ENCODE peak calls at places on chromosomes 6 and 20, in six cellular contexts. One of them, this sample, is unnamed.
A peak's percentile ranks its signal among the peaks of the same experiment; 100 is the strongest.

GRCh38 chr20:46816916-46817638 is 77.6 kb upstream of the EYA2 start:
- DNase-seq in CD4-positive, alpha-beta T cell: no peak
- DNase-seq in A172: no peak
- DNase-seq in effector CD4-positive, alpha-beta T cell: no peak
- DNase-seq in cardiac septum: no peak
- DNase-seq in cardiac muscle cell: no peak
- DNase-seq in this sample: no peak

GRCh38 chr20:38179846-38180245 is 14.8 kb upstream of the TGM2 start:
- DNase-seq in CD4-positive, alpha-beta T cell: no peak
- DNase-seq in A172: no peak
- DNase-seq in effector CD4-positive, alpha-beta T cell: no peak
- DNase-seq in cardiac septum: no peak
- DNase-seq in cardiac muscle cell: no peak
- DNase-seq in this sample: no peak

GRCh38 chr6:156427345-156427744 is 349.8 kb upstream of the ARID1B start:
- DNase-seq in CD4-positive, alpha-beta T cell: no peak
- DNase-seq in A172: peak; percentile 95
- DNase-seq in effector CD4-positive, alpha-beta T cell: no peak
- DNase-seq in cardiac septum: no peak
- DNase-seq in cardiac muscle cell: peak; percentile 78
- DNase-seq in this sample: no peak

GRCh38 chr6:167532410-167533294 is 207.8 kb downstream of the TTLL2 start:
- DNase-seq in CD4-positive, alpha-beta T cell: no peak
- DNase-seq in A172: no peak
- DNase-seq in effector CD4-positive, alpha-beta T cell: no peak
- DNase-seq in cardiac septum: no peak
- DNase-seq in cardiac muscle cell: no peak
- DNase-seq in this sample: no peak

GRCh38 chr6:47335456-47335855 is 25.8 kb upstream of the TNFRSF21 start:
- DNase-seq in CD4-positive, alpha-beta T cell: no peak
- DNase-seq in A172: no peak
- DNase-seq in effector CD4-positive, alpha-beta T cell: no peak
- DNase-seq in cardiac septum: no peak
- DNase-seq in cardiac muscle cell: no peak
- DNase-seq in this sample: no peak

GRCh38 chr20:46308258-46309157 is at the start of gene CDH22:
- DNase-seq in CD4-positive, alpha-beta T cell: peak; percentile 16
- DNase-seq in A172: peak; percentile 30
- DNase-seq in effector CD4-positive, alpha-beta T cell: peak; percentile 6
- DNase-seq in cardiac septum: no peak
- DNase-seq in cardiac muscle cell: peak; percentile 52
- DNase-seq in this sample: peak; percentile 30

GRCh38 chr20:52313335-52313963 is 121.9 kb upstream of the ZFP64 start:
- DNase-seq in CD4-positive, alpha-beta T cell: no peak
- DNase-seq in A172: peak; percentile 53
- DNase-seq in effector CD4-positive, alpha-beta T cell: no peak
- DNase-seq in cardiac septum: no peak
- DNase-seq in cardiac muscle cell: peak; percentile 68
- DNase-seq in this sample: no peak

GRCh38 chr6:169489642-169490408 is 212.0 kb downstream of the WDR27 start:
- DNase-seq in CD4-positive, alpha-beta T cell: no peak
- DNase-seq in A172: no peak
- DNase-seq in effector CD4-positive, alpha-beta T cell: no peak
- DNase-seq in cardiac septum: no peak
- DNase-seq in cardiac muscle cell: no peak
- DNase-seq in this sample: no peak

GRCh38 chr6:13183446-13184088 is 144.8 kb downstream of the TBC1D7 start:
- DNase-seq in CD4-positive, alpha-beta T cell: no peak
- DNase-seq in A172: no peak
- DNase-seq in effector CD4-positive, alpha-beta T cell: no peak
- DNase-seq in cardiac septum: no peak
- DNase-seq in cardiac muscle cell: no peak
- DNase-seq in this sample: no peak

GRCh38 chr6:169884158-169884557 is 132.7 kb downstream of the ERMARD start:
- DNase-seq in CD4-positive, alpha-beta T cell: no peak
- DNase-seq in A172: no peak
- DNase-seq in effector CD4-positive, alpha-beta T cell: no peak
- DNase-seq in cardiac septum: peak; percentile 6
- DNase-seq in cardiac muscle cell: no peak
- DNase-seq in this sample: no peak

GRCh38 chr6:122799916-122800701 is 11.1 kb downstream of the SMPDL3A start:
- DNase-seq in CD4-positive, alpha-beta T cell: no peak
- DNase-seq in A172: peak; percentile 41
- DNase-seq in effector CD4-positive, alpha-beta T cell: no peak
- DNase-seq in cardiac septum: no peak
- DNase-seq in cardiac muscle cell: no peak
- DNase-seq in this sample: no peak

GRCh38 chr6:39426057-39426592 is 103.6 kb upstream of the KCNK16 start:
- DNase-seq in CD4-positive, alpha-beta T cell: no peak
- DNase-seq in A172: peak; percentile 90
- DNase-seq in effector CD4-positive, alpha-beta T cell: no peak
- DNase-seq in cardiac septum: no peak
- DNase-seq in cardiac muscle cell: peak; percentile 91
- DNase-seq in this sample: no peak

GRCh38 chr6:35451354-35452185 is 568 bp upstream of the FANCE start:
- DNase-seq in CD4-positive, alpha-beta T cell: no peak
- DNase-seq in A172: no peak
- DNase-seq in effector CD4-positive, alpha-beta T cell: no peak
- DNase-seq in cardiac septum: no peak
- DNase-seq in cardiac muscle cell: no peak
- DNase-seq in this sample: no peak

GRCh38 chr6:11711994-11712698 is 66.5 kb downstream of the ADTRP start:
- DNase-seq in CD4-positive, alpha-beta T cell: no peak
- DNase-seq in A172: no peak
- DNase-seq in effector CD4-positive, alpha-beta T cell: no peak
- DNase-seq in cardiac septum: no peak
- DNase-seq in cardiac muscle cell: no peak
- DNase-seq in this sample: no peak

GRCh38 chr6:138654715-138655634 is 118.6 kb upstream of the CCDC28A start:
- DNase-seq in CD4-positive, alpha-beta T cell: no peak
- DNase-seq in A172: peak; percentile 29
- DNase-seq in effector CD4-positive, alpha-beta T cell: no peak
- DNase-seq in cardiac septum: no peak
- DNase-seq in cardiac muscle cell: peak; percentile 47
- DNase-seq in this sample: no peak

GRCh38 chr6:61640463-61640862 is 645.6 kb downstream of the KHDRBS2 start:
- DNase-seq in CD4-positive, alpha-beta T cell: no peak
- DNase-seq in A172: no peak
- DNase-seq in effector CD4-positive, alpha-beta T cell: no peak
- DNase-seq in cardiac septum: no peak
- DNase-seq in cardiac muscle cell: no peak
- DNase-seq in this sample: no peak

GRCh38 chr6:158648682-158649131 is 1.1 kb upstream of the SYTL3 start:
- DNase-seq in CD4-positive, alpha-beta T cell: no peak
- DNase-seq in A172: peak; percentile 85
- DNase-seq in effector CD4-positive, alpha-beta T cell: no peak
- DNase-seq in cardiac septum: no peak
- DNase-seq in cardiac muscle cell: peak; percentile 93
- DNase-seq in this sample: no peak

GRCh38 chr20:3314391-3314790 is 75.4 kb upstream of the SLC4A11 start:
- DNase-seq in CD4-positive, alpha-beta T cell: no peak
- DNase-seq in A172: no peak
- DNase-seq in effector CD4-positive, alpha-beta T cell: no peak
- DNase-seq in cardiac septum: no peak
- DNase-seq in cardiac muscle cell: peak; percentile 10
- DNase-seq in this sample: no peak

GRCh38 chr6:125722886-125723285 is 26.5 kb upstream of the HEY2 start:
- DNase-seq in CD4-positive, alpha-beta T cell: no peak
- DNase-seq in A172: no peak
- DNase-seq in effector CD4-positive, alpha-beta T cell: no peak
- DNase-seq in cardiac septum: no peak
- DNase-seq in cardiac muscle cell: no peak
- DNase-seq in this sample: no peak

GRCh38 chr6:31057426-31058003 is 47.2 kb downstream of the MUC22 start:
- DNase-seq in CD4-positive, alpha-beta T cell: no peak
- DNase-seq in A172: peak; percentile 57
- DNase-seq in effector CD4-positive, alpha-beta T cell: no peak
- DNase-seq in cardiac septum: no peak
- DNase-seq in cardiac muscle cell: peak; percentile 20
- DNase-seq in this sample: no peak

GRCh38 chr6:12266571-12266970 is 23.6 kb upstream of the EDN1 start:
- DNase-seq in CD4-positive, alpha-beta T cell: no peak
- DNase-seq in A172: peak; percentile 53
- DNase-seq in effector CD4-positive, alpha-beta T cell: no peak
- DNase-seq in cardiac septum: no peak
- DNase-seq in cardiac muscle cell: peak; percentile 70
- DNase-seq in this sample: no peak

GRCh38 chr6:143734641-143735063 is 56.9 kb downstream of the PHACTR2 start:
- DNase-seq in CD4-positive, alpha-beta T cell: no peak
- DNase-seq in A172: no peak
- DNase-seq in effector CD4-positive, alpha-beta T cell: no peak
- DNase-seq in cardiac septum: no peak
- DNase-seq in cardiac muscle cell: no peak
- DNase-seq in this sample: no peak

GRCh38 chr20:51636123-51636522 is 93.6 kb upstream of the NFATC2 start:
- DNase-seq in CD4-positive, alpha-beta T cell: no peak
- DNase-seq in A172: no peak
- DNase-seq in effector CD4-positive, alpha-beta T cell: no peak
- DNase-seq in cardiac septum: no peak
- DNase-seq in cardiac muscle cell: no peak
- DNase-seq in this sample: no peak

GRCh38 chr20:51563597-51564332 is 21.2 kb upstream of the NFATC2 start:
- DNase-seq in CD4-positive, alpha-beta T cell: no peak
- DNase-seq in A172: peak; percentile 91
- DNase-seq in effector CD4-positive, alpha-beta T cell: no peak
- DNase-seq in cardiac septum: peak; percentile 76
- DNase-seq in cardiac muscle cell: peak; percentile 88
- DNase-seq in this sample: no peak

GRCh38 chr20:34527016-34527415 is 10.8 kb downstream of the DYNLRB1 start:
- DNase-seq in CD4-positive, alpha-beta T cell: no peak
- DNase-seq in A172: no peak
- DNase-seq in effector CD4-positive, alpha-beta T cell: no peak
- DNase-seq in cardiac septum: peak; percentile 27
- DNase-seq in cardiac muscle cell: no peak
- DNase-seq in this sample: no peak

GRCh38 chr20:7355056-7355455 is 585.2 kb downstream of the HAO1 start:
- DNase-seq in CD4-positive, alpha-beta T cell: no peak
- DNase-seq in A172: no peak
- DNase-seq in effector CD4-positive, alpha-beta T cell: no peak
- DNase-seq in cardiac septum: no peak
- DNase-seq in cardiac muscle cell: no peak
- DNase-seq in this sample: no peak

GRCh38 chr20:58852559-58853271 is at the start of gene GNAS:
- DNase-seq in CD4-positive, alpha-beta T cell: peak; percentile 38
- DNase-seq in A172: no peak
- DNase-seq in effector CD4-positive, alpha-beta T cell: peak; percentile 35
- DNase-seq in cardiac septum: no peak
- DNase-seq in cardiac muscle cell: peak; percentile 70
- DNase-seq in this sample: peak; percentile 34

GRCh38 chr6:139290787-139291294 is 957 bp downstream of the TXLNB start:
- DNase-seq in CD4-positive, alpha-beta T cell: peak; percentile 7
- DNase-seq in A172: peak; percentile 32
- DNase-seq in effector CD4-positive, alpha-beta T cell: no peak
- DNase-seq in cardiac septum: no peak
- DNase-seq in cardiac muscle cell: peak; percentile 61
- DNase-seq in this sample: peak; percentile 58

GRCh38 chr20:34269996-34270627 is 28.9 kb downstream of the ASIP start:
- DNase-seq in CD4-positive, alpha-beta T cell: no peak
- DNase-seq in A172: no peak
- DNase-seq in effector CD4-positive, alpha-beta T cell: no peak
- DNase-seq in cardiac septum: no peak
- DNase-seq in cardiac muscle cell: peak; percentile 75
- DNase-seq in this sample: no peak

GRCh38 chr6:156407334-156407733 is 369.8 kb upstream of the ARID1B start:
- DNase-seq in CD4-positive, alpha-beta T cell: no peak
- DNase-seq in A172: no peak
- DNase-seq in effector CD4-positive, alpha-beta T cell: no peak
- DNase-seq in cardiac septum: no peak
- DNase-seq in cardiac muscle cell: no peak
- DNase-seq in this sample: no peak

GRCh38 chr20:63548992-63549391 is 1.4 kb upstream of the SRMS start:
- DNase-seq in CD4-positive, alpha-beta T cell: no peak
- DNase-seq in A172: no peak
- DNase-seq in effector CD4-positive, alpha-beta T cell: no peak
- DNase-seq in cardiac septum: no peak
- DNase-seq in cardiac muscle cell: no peak
- DNase-seq in this sample: no peak

GRCh38 chr6:85641916-85642773 is 541 bp downstream of the SYNCRIP start:
- DNase-seq in CD4-positive, alpha-beta T cell: peak; percentile 41
- DNase-seq in A172: no peak
- DNase-seq in effector CD4-positive, alpha-beta T cell: peak; percentile 49
- DNase-seq in cardiac septum: peak; percentile 87
- DNase-seq in cardiac muscle cell: peak; percentile 57
- DNase-seq in this sample: peak; percentile 55

GRCh38 chr20:49415005-49415663 is 67.3 kb downstream of the KCNB1 start:
- DNase-seq in CD4-positive, alpha-beta T cell: no peak
- DNase-seq in A172: no peak
- DNase-seq in effector CD4-positive, alpha-beta T cell: no peak
- DNase-seq in cardiac septum: no peak
- DNase-seq in cardiac muscle cell: no peak
- DNase-seq in this sample: no peak

GRCh38 chr6:17179246-17180073 is 77.6 kb downstream of the STMND1 start:
- DNase-seq in CD4-positive, alpha-beta T cell: no peak
- DNase-seq in A172: peak; percentile 52
- DNase-seq in effector CD4-positive, alpha-beta T cell: no peak
- DNase-seq in cardiac septum: no peak
- DNase-seq in cardiac muscle cell: peak; percentile 23
- DNase-seq in this sample: no peak

This sample was measured in T-cell.